ENCODE peak calls at places on chromosomes 16 and 17, in four cellular contexts. K, R, E and G are unnamed samples.
A peak's percentile ranks its signal among the peaks of the same experiment; 100 is the strongest.

GRCh38 chr17:2982854-2983636 is 80.4 kb downstream of the OR1D5 start:
- DNase-seq in K (no peak), R (no peak), E (peak; percentile 75), G (no peak)

GRCh38 chr17:82424001-82424862 is 5.8 kb upstream of the OGFOD3 start:
- DNase-seq in K (peak; percentile 56), R (peak; percentile 30), E (no peak), G (peak; percentile 64)

GRCh38 chr17:72747416-72747815 is 345.1 kb downstream of the SLC39A11 start:
- DNase-seq in K (no peak), R (no peak), E (no peak), G (no peak)

GRCh38 chr17:55563363-55563762 is 52.1 kb upstream of the SMIM36 start:
- DNase-seq in K (peak; percentile 32), R (no peak), E (no peak), G (no peak)

GRCh38 chr16:19410435-19411153 is 7.1 kb upstream of the TMC5 start:
- DNase-seq in K (peak; percentile 71), R (no peak), E (peak; percentile 63), G (peak; percentile 45)

GRCh38 chr16:85986931-85987749 is 88.2 kb downstream of the IRF8 start:
- DNase-seq in K (peak; percentile 28), R (peak; percentile 27), E (no peak), G (peak; percentile 80)

GRCh38 chr17:2904135-2904534 is 107.9 kb downstream of the RAP1GAP2 start:
- DNase-seq in K (no peak), R (no peak), E (no peak), G (no peak)

GRCh38 chr17:53687324-53687723 is 135.4 kb upstream of the KIF2B start:
- DNase-seq in K (no peak), R (no peak), E (no peak), G (no peak)

GRCh38 chr17:55215711-55216110 is 49.0 kb upstream of the HLF start:
- DNase-seq in K (no peak), R (no peak), E (no peak), G (no peak)

GRCh38 chr17:73309727-73310555 is 1.9 kb downstream of the CDC42EP4 start:
- DNase-seq in K (no peak), R (no peak), E (peak; percentile 71), G (no peak)

GRCh38 chr16:86396318-86396882 is 113.9 kb upstream of the FOXF1 start:
- DNase-seq in K (no peak), R (no peak), E (no peak), G (no peak)

GRCh38 chr16:76943936-76944335 is 247.1 kb upstream of the MON1B start:
- DNase-seq in K (no peak), R (no peak), E (no peak), G (no peak)

GRCh38 chr16:75733305-75734141 is 7.2 kb upstream of the CPHXL start:
- DNase-seq in K (no peak), R (no peak), E (no peak), G (no peak)

GRCh38 chr17:66423436-66423922 is 121.1 kb downstream of the PRKCA start:
- DNase-seq in K (no peak), R (no peak), E (no peak), G (no peak)

GRCh38 chr17:21198411-21198810 is 15.6 kb downstream of the TMEM11 start:
- DNase-seq in K (no peak), R (no peak), E (no peak), G (no peak)

GRCh38 chr17:64004903-64005733 is 7.0 kb downstream of the PRR29 start:
- DNase-seq in K (no peak), R (no peak), E (no peak), G (peak; percentile 11)

GRCh38 chr16:26644912-26645543 is 421.7 kb upstream of the C16orf82 start:
- DNase-seq in K (no peak), R (no peak), E (no peak), G (no peak)

GRCh38 chr16:77951788-77952187 is 70.6 kb upstream of the CLEC3A start:
- DNase-seq in K (peak; percentile 24), R (no peak), E (no peak), G (peak; percentile 35)

GRCh38 chr16:2856061-2856670 is 1.8 kb downstream of the PRSS22 start:
- DNase-seq in K (no peak), R (no peak), E (no peak), G (peak; percentile 22)

GRCh38 chr17:72614871-72615626 is 477.4 kb downstream of the SLC39A11 start:
- DNase-seq in K (no peak), R (no peak), E (peak; percentile 75), G (no peak)

GRCh38 chr16:48912360-48912759 is 302.4 kb upstream of the N4BP1 start:
- DNase-seq in K (peak; percentile 19), R (no peak), E (no peak), G (peak; percentile 18)

GRCh38 chr16:53054670-53055485 is at the start of gene CHD9:
- DNase-seq in K (peak; percentile 88), R (peak; percentile 65), E (peak; percentile 91), G (peak; percentile 90)

GRCh38 chr17:48456584-48456983 is 26.6 kb upstream of the SKAP1 start:
- DNase-seq in K (peak; percentile 84), R (no peak), E (no peak), G (no peak)

GRCh38 chr16:53372942-53373871 is 61.1 kb upstream of the RBL2 start:
- DNase-seq in K (peak; percentile 79), R (peak; percentile 75), E (peak; percentile 91), G (peak; percentile 54)

GRCh38 chr16:49528035-49528434 is 154.4 kb downstream of the C16orf78 start:
- DNase-seq in K (no peak), R (no peak), E (no peak), G (no peak)

GRCh38 chr17:7023576-7024401 is 939 bp downstream of the BCL6B start:
- DNase-seq in K (peak; percentile 73), R (peak; percentile 84), E (peak; percentile 97), G (peak; percentile 97)

GRCh38 chr16:17032332-17032731 is 438.4 kb downstream of the XYLT1 start:
- DNase-seq in K (no peak), R (no peak), E (no peak), G (no peak)

GRCh38 chr16:4976611-4977145 is 18.5 kb downstream of the SEC14L5 start:
- DNase-seq in K (no peak), R (no peak), E (peak; percentile 65), G (no peak)

GRCh38 chr17:66980896-66981295 is 16.4 kb downstream of the CACNG4 start:
- DNase-seq in K (no peak), R (no peak), E (no peak), G (no peak)

GRCh38 chr16:1379863-1380174 is 28.1 kb downstream of the GNPTG start:
- DNase-seq in K (no peak), R (no peak), E (no peak), G (no peak)

GRCh38 chr16:24499193-24499814 is 40.1 kb upstream of the RBBP6 start:
- DNase-seq in K (peak; percentile 36), R (no peak), E (no peak), G (peak; percentile 47)

GRCh38 chr16:12178251-12178990 is 201.9 kb downstream of the SNX29 start:
- DNase-seq in K (no peak), R (no peak), E (no peak), G (no peak)

GRCh38 chr16:12185563-12185962 is 209.0 kb downstream of the SNX29 start:
- DNase-seq in K (no peak), R (no peak), E (no peak), G (no peak)

GRCh38 chr16:12177643-12178042 is 201.1 kb downstream of the SNX29 start:
- DNase-seq in K (no peak), R (no peak), E (no peak), G (no peak)

GRCh38 chr16:12184419-12184831 is 207.9 kb downstream of the SNX29 start:
- DNase-seq in K (no peak), R (no peak), E (no peak), G (no peak)

DNA sequence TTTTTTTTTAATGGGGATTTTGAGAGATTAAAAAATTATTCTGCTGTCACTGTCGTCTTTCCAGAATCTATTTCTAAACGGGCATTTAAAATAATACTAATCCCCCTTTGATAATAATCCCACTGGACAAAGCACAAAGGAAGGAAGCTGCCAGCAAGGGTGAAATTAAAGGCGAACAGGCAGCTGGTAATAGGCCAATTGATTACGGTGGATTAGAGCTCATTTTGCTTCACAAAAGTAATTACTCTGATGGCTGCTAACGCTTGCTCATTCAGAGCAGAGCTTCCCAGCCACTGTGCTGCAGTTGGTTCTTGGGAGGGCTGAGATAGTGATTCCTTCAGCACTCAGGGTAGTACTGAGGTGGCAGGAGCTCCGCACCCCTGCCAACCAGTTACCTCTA is 205.7 kb downstream of the SNX29 start:
- DNase-seq in K (no peak), R (no peak), E (no peak), G (no peak)
- TF ChIP-seq CTCF in K (no peak), R (no peak), E (no peak), G (no peak)

GRCh38 chr17:1647802-1648581 is 1.7 kb downstream of the RILP start:
- DNase-seq in K (no peak), R (no peak), E (peak; percentile 85), G (no peak)
- TF ChIP-seq CTCF in K (no peak), R (no peak), E (no peak), G (no peak)

DNA sequence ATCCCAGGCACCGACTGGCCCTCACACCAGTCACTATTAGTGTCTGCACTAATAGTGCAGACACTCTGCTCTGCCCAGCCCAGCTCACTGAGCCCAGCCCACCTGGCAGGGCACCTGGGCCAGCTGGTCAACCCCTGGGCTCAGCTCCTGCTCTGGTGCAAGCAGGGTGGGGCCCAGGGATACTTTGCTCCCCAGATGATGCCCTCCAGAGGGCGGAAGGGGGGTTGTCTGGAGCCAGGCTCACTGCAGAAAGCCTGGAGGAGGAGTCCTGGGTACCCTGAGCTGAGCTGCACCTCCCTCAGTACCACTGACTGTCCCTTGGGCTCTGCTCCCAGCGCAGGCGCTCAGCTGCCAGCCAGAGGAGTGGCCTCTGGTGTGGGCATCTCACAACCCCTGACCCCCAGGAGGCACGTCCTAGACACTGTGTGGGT is 14.5 kb downstream of the RAB11FIP4 start:
- DNase-seq in K (no peak), R (no peak), E (peak; percentile 22), G (no peak)
- TF ChIP-seq CTCF in K (no peak), R (no peak), E (no peak), G (no peak)

GRCh38 chr17:79027925-79028491 is 4.0 kb downstream of the C1QTNF1 start:
- DNase-seq in K (no peak), R (no peak), E (no peak), G (no peak)

GRCh38 chr17:79029327-79030009 is 5.5 kb downstream of the C1QTNF1 start:
- DNase-seq in K (no peak), R (no peak), E (no peak), G (no peak)

GRCh38 chr17:79026345-79027273 is 2.6 kb downstream of the C1QTNF1 start:
- DNase-seq in K (no peak), R (no peak), E (no peak), G (no peak)

GRCh38 chr17:79027274-79027924 is 3.4 kb downstream of the C1QTNF1 start:
- DNase-seq in K (no peak), R (no peak), E (no peak), G (no peak)

GRCh38 chr17:79028496-79029326 is 4.7 kb downstream of the C1QTNF1 start:
- DNase-seq in K (no peak), R (no peak), E (no peak), G (no peak)
- TF ChIP-seq CTCF in K (peak; percentile 18), R (no peak), E (no peak), G (no peak)